ENCODE peak calls at places on chromosomes 13 and 19, in four cellular contexts. F is A549, D is NB4, G is endothelial cell of umbilical vein. I is an unnamed sample.

GRCh38 chr19:12065100-12065538 is 588 bp downstream of the ZNF844 start:
- DNase-seq in F (no peak), D (peak), G (no peak), I (no peak)

GRCh38 chr19:50311723-50312635 is 17.2 kb downstream of the KCNC3 start:
- DNase-seq in F (peak), D (peak), G (no peak), I (no peak)

GRCh38 chr13:104008571-104009435 is 942.6 kb upstream of the SLC10A2 start:
- DNase-seq in F (no peak), D (no peak), G (peak), I (no peak)

GRCh38 chr13:84651288-84651687 is 769.0 kb upstream of the SLITRK1 start:
- DNase-seq in F (no peak), D (no peak), G (no peak), I (no peak)

GRCh38 chr19:10505583-10506229 is 2.5 kb upstream of the KEAP1 start:
- DNase-seq in F (peak), D (peak), G (peak), I (no peak)

GRCh38 chr19:33209844-33210230 is 15.7 kb downstream of the LRP3 start:
- DNase-seq in F (no peak), D (no peak), G (no peak), I (no peak)

GRCh38 chr13:114128624-114129522 is 3.5 kb downstream of the RASA3 start:
- DNase-seq in F (no peak), D (peak), G (peak), I (peak)

GRCh38 chr19:6803036-6803404 is 30.5 kb downstream of the VAV1 start:
- DNase-seq in F (no peak), D (peak), G (no peak), I (no peak)

GRCh38 chr19:1312732-1313694 is 27.3 kb downstream of the EFNA2 start:
- DNase-seq in F (peak), D (no peak), G (peak), I (no peak)

GRCh38 chr19:17052439-17052838 is 22.8 kb downstream of the HAUS8 start:
- DNase-seq in F (no peak), D (peak), G (peak), I (no peak)

GRCh38 chr13:27186295-27186694 is 14.7 kb upstream of the USP12 start:
- DNase-seq in F (no peak), D (no peak), G (no peak), I (no peak)

GRCh38 chr13:102817907-102818306 is 19.0 kb downstream of the BIVM start:
- DNase-seq in F (no peak), D (no peak), G (no peak), I (no peak)

GRCh38 chr19:55597493-55597892 is 1.8 kb downstream of the FIZ1 start:
- DNase-seq in F (no peak), D (no peak), G (no peak), I (no peak)

GRCh38 chr13:98460519-98460918 is 116.4 kb downstream of the STK24 start:
- DNase-seq in F (no peak), D (no peak), G (no peak), I (no peak)

GRCh38 chr19:18110833-18111232 is 13.3 kb downstream of the MAST3 start:
- DNase-seq in F (no peak), D (no peak), G (no peak), I (no peak)

GRCh38 chr19:32387701-32388392 is 17.7 kb upstream of the DPY19L3 start:
- DNase-seq in F (no peak), D (peak), G (no peak), I (no peak)

GRCh38 chr13:110511509-110512181 is 49.9 kb downstream of the RAB20 start:
- DNase-seq in F (no peak), D (no peak), G (no peak), I (no peak)

GRCh38 chr13:26968431-26969335 is 202.9 kb downstream of the USP12 start:
- DNase-seq in F (no peak), D (peak), G (no peak), I (no peak)

GRCh38 chr13:114140909-114141255 is 8.5 kb upstream of the RASA3 start:
- DNase-seq in F (no peak), D (no peak), G (no peak), I (no peak)

GRCh38 chr13:113774177-113775107 is 15.4 kb downstream of the TMEM255B start:
- DNase-seq in F (peak), D (no peak), G (peak), I (no peak)

GRCh38 chr19:17873661-17874422 is 2.1 kb downstream of the SLC5A5 start:
- DNase-seq in F (peak), D (peak), G (no peak), I (no peak)

GRCh38 chr13:56953965-56954364 is 186.8 kb upstream of the PRR20A start:
- DNase-seq in F (no peak), D (no peak), G (no peak), I (no peak)

GRCh38 chr19:29844891-29845575 is 33.2 kb downstream of the CCNE1 start:
- DNase-seq in F (peak), D (peak), G (peak), I (peak)

GRCh38 chr13:52809310-52809769 is 39.1 kb downstream of the PCDH8 start:
- DNase-seq in F (peak), D (peak), G (peak), I (peak)

GRCh38 chr13:46341112-46341711 is 45.8 kb downstream of the RUBCNL start:
- DNase-seq in F (no peak), D (peak), G (no peak), I (peak)

GRCh38 chr13:50626031-50626643 is 217.4 kb downstream of the DLEU7 start:
- DNase-seq in F (no peak), D (peak), G (no peak), I (no peak)

GRCh38 chr19:18771328-18772242 is 19.5 kb downstream of the COMP start:
- DNase-seq in F (no peak), D (peak), G (no peak), I (no peak)

GRCh38 chr13:49298903-49299605 is 51.3 kb downstream of the CDADC1 start:
- DNase-seq in F (no peak), D (no peak), G (no peak), I (no peak)

GRCh38 chr13:33281951-33282595 is 3.5 kb downstream of the STARD13 start:
- DNase-seq in F (no peak), D (no peak), G (peak), I (no peak)

GRCh38 chr19:18712981-18713380 is 29.5 kb downstream of the CRTC1 start:
- DNase-seq in F (no peak), D (no peak), G (no peak), I (no peak)

GRCh38 chr19:24029941-24030636 is 56.9 kb upstream of the ZNF254 start:
- DNase-seq in F (no peak), D (no peak), G (no peak), I (no peak)

GRCh38 chr13:60018536-60018935 is 145.2 kb downstream of the DIAPH3 start:
- DNase-seq in F (no peak), D (no peak), G (no peak), I (no peak)

GRCh38 chr19:11059511-11060358 is 29.5 kb upstream of the LDLR start:
- DNase-seq in F (no peak), D (no peak), G (no peak), I (no peak)

GRCh38 chr13:113958373-113958772 is 15.5 kb downstream of the C13orf46 start:
- DNase-seq in F (no peak), D (no peak), G (no peak), I (no peak)

GRCh38 chr19:52216401-52216800 is 26.5 kb downstream of the PPP2R1A start:
- DNase-seq in F (no peak), D (no peak), G (no peak), I (no peak)

GRCh38 chr13:37168922-37169321 is 63.5 kb upstream of the CSNK1A1L start:
- DNase-seq in F (no peak), D (no peak), G (no peak), I (no peak)

GRCh38 chr13:37175996-37176395 is 70.5 kb upstream of the CSNK1A1L start:
- DNase-seq in F (no peak), D (no peak), G (peak), I (no peak)

GRCh38 chr13:37168151-37168550 is 62.7 kb upstream of the CSNK1A1L start:
- DNase-seq in F (no peak), D (no peak), G (no peak), I (no peak)

GRCh38 chr13:37173214-37173613 is 67.8 kb upstream of the CSNK1A1L start:
- DNase-seq in F (no peak), D (no peak), G (no peak), I (no peak)
- TF ChIP-seq MYC in F (no peak), D (no peak), G (no peak), I (no peak)

GRCh38 chr13:112073245-112074138 is 6.5 kb downstream of the SOX1 start:
- DNase-seq in F (no peak), D (no peak), G (no peak), I (no peak)
- TF ChIP-seq MYC in F (no peak), D (no peak), G (no peak), I (no peak)

GRCh38 chr19:39297931-39298634 is 1.9 kb downstream of the IFNL1 start:
- DNase-seq in F (no peak), D (no peak), G (no peak), I (no peak)
- TF ChIP-seq MYC in F (no peak), D (no peak), G (no peak), I (no peak)

DNA sequence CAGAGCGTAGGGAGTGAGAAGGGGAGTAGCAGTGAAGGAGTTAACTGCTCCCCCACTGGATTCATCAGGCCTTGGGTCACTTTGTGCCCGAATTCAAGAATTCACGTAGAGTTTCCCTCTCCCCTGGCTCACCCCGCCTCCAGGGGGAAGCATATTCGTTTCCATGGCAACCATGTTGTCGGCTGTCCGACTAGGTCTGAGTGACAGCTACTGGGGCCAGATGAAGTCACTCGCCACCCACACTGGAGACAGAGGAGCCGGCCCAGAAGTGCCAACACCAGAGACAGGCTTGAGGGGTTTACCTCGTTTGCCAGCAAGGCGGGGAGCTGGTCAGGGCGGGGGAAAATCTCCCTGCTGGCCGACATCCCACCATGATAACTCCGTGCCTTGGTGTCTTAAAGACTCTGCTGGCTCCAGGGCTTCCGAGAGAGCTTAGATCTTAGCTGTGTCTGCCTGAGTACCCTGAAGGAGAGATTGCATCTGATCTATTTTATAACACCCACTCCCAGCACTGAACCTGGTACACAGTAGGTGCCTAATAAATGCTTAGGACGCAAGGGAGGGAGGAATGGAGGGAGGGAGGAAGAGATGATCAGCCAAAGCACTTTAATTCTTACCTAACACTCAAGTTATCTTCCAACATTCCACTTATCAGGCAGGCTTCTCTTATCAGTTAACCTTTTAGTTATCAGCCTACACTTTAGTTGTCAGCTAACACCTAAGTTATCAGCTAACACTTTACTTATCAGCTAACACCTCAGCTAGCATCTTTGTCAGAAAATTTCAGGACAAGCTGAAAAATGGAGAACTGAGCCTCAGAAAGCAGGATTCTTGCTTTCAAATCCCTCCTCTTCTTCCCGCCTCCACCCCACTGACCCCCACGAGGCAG is 57.2 kb upstream of the ZNRF4 start:
- DNase-seq in F (peak), D (no peak), G (no peak), I (no peak)
- TF ChIP-seq MYC in F (no peak), D (no peak), G (no peak), I (no peak)

GRCh38 chr19:35522745-35523327 is 5.3 kb downstream of the SBSN start:
- DNase-seq in F (no peak), D (no peak), G (no peak), I (no peak)
- TF ChIP-seq MYC in F (no peak), D (no peak), G (no peak), I (no peak)

DNA sequence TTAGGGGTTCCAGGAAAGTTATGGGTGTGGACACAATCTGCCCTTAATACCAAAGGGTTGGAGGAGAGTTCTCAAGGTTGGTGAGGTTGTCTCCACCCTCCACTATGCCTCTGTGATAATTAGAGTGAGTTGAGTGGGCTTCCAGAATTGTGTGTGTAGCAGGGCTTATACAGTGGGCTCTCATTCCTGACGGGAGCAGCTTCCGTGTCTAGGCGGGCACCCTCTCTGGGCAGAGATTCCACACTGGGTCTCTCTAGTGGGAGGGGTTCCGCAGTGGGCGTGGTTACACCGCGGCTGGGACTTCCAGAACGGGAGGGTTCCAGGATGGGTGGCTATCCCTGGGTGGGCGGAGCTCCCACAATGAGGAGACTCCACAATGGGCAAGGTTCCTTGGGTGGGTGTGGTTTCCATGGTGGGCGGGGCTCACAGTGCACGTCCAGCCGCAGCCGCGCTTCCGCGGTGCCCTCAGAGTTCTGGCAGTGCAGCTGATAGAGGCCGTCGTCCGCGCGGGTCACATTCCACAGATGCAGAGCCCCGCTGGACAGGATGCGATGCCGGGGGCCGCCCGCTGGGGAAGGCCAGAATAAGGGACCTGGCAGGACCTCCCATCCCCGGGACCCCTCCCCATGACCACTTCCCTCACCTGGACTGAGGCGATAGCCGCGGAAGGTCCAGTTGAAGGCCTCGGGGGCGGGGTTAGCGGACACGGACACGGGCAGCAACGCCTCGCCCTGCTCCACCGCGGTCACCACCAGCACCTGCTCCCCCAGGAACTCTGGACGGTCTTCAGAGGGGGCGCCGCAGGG is 8.4 kb downstream of the NPHS1 start:
- DNase-seq in F (peak), D (no peak), G (no peak), I (no peak)
- TF ChIP-seq MYC in F (no peak), D (no peak), G (no peak), I (no peak)

DNA sequence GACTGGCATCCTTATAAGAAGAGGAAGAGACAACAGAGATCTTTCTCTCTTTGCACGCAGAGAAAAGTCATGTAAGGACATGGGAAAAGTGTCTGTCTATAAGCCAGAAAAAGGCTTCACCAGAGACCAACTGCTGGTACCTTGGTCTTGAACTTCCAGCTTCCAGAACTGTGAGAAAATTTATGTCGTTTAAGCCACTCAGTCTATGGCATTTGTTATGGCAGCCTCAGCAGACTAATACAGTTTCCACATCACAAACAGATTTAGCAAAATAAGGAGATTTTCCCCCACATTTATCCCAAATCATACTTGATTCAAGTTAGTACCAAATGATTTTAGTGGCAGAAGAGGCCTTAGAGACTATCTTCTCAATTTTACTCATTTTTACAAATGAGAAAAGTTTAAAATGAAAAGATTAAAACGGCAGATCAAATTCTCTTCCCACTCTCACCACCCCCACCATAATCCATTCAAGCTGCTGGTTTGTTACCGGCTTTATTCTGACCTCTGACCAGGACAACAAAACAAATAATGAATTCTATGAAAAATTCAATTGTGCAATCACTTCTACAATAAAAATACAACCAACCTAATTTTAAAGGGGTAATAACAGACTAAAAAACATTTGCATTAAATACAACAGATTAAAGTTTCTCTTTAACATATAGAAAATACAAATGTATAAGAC is 316.3 kb downstream of the TBC1D4 start:
- DNase-seq in F (no peak), D (no peak), G (no peak), I (no peak)
- TF ChIP-seq MYC in F (no peak), D (no peak), G (no peak), I (no peak)

DNA sequence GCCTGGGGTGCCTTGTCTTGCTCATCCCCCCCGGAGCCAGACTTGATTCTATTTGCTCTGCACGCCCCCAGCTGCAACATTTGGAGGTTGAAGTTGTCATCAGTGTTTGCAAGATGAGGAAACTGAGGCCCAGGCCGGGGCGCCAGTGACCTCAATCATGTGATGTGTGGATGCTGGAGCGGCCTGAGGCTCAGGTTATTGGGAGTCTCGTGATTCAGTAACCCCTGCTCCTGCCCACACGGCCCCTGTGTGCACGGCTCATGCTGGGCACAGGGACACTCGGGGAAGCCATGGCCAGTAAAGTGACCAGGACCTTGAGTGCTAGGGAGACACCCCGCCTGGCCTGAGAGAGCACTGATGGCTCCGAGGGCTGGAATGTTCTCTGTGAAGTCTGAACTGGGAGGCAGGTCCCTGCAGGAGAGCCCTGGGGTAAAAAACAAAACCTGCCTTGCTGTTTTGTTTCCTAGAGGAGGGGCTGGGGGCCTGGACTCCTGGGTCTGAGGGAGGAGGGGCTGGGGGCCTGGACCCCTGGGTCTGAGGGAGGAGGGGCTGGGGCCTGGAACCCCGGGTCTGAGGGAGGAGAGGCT is 1.9 kb downstream of the FGF21 start:
- DNase-seq in F (no peak), D (no peak), G (no peak), I (no peak)
- TF ChIP-seq MYC in F (no peak), D (no peak), G (no peak), I (no peak)

GRCh38 chr19:46901701-46902401 is 41.1 kb downstream of the ARHGAP35 start:
- DNase-seq in F (no peak), D (no peak), G (peak), I (no peak)

GRCh38 chr19:46900341-46900740 is 39.5 kb downstream of the ARHGAP35 start:
- DNase-seq in F (no peak), D (no peak), G (no peak), I (no peak)

GRCh38 chr19:46896076-46896794 is 35.4 kb downstream of the ARHGAP35 start:
- DNase-seq in F (no peak), D (no peak), G (no peak), I (no peak)

GRCh38 chr19:46902402-46902766 is 41.6 kb downstream of the ARHGAP35 start:
- DNase-seq in F (no peak), D (no peak), G (no peak), I (no peak)

GRCh38 chr19:46898731-46899130 is 37.9 kb downstream of the ARHGAP35 start:
- DNase-seq in F (no peak), D (no peak), G (no peak), I (no peak)
- TF ChIP-seq MYC in F (no peak), D (no peak), G (no peak), I (no peak)